ENCODE peak calls at places on chromosome 7, in five cellular contexts. T is uterus, X is endodermal cell, B is ovary, U is tibial nerve. N is an unnamed sample.

GRCh38 chr7:24917510-24918239 is 62.3 kb downstream of the OSBPL3 start:
- DNase-seq in T (no peak), X (no peak), B (no peak), U (no peak), N (no peak)

GRCh38 chr7:75650062-75650461 is 88.7 kb downstream of the HIP1 start:
- DNase-seq in T (no peak), X (peak; percentile 82), B (no peak), U (no peak), N (peak; percentile 70)

GRCh38 chr7:15972767-15973362 is 286.4 kb upstream of the MEOX2 start:
- DNase-seq in T (no peak), X (no peak), B (no peak), U (peak; percentile 56), N (peak; percentile 44)

GRCh38 chr7:74051629-74052410 is 23.8 kb downstream of the ELN start:
- DNase-seq in T (no peak), X (peak; percentile 89), B (no peak), U (no peak), N (peak; percentile 47)

GRCh38 chr7:19482628-19483027 is 226.2 kb downstream of the POLR1F start:
- DNase-seq in T (no peak), X (no peak), B (no peak), U (no peak), N (no peak)

GRCh38 chr7:45197461-45197860 is 39.9 kb downstream of the RAMP3 start:
- DNase-seq in T (no peak), X (no peak), B (no peak), U (no peak), N (no peak)

GRCh38 chr7:25675789-25676474 is 447.6 kb upstream of the NPVF start:
- DNase-seq in T (no peak), X (no peak), B (no peak), U (no peak), N (no peak)

GRCh38 chr7:19410096-19410495 is 264.9 kb upstream of the FERD3L start:
- DNase-seq in T (no peak), X (no peak), B (no peak), U (no peak), N (no peak)

GRCh38 chr7:46432666-46433065 is 511.6 kb upstream of the IGFBP3 start:
- DNase-seq in T (no peak), X (no peak), B (no peak), U (no peak), N (no peak)

GRCh38 chr7:71865169-71865568 is 547.0 kb downstream of the CALN1 start:
- DNase-seq in T (no peak), X (no peak), B (no peak), U (no peak), N (no peak)

GRCh38 chr7:129530881-129531391 is 28.6 kb downstream of the SMKR1 start:
- DNase-seq in T (no peak), X (no peak), B (no peak), U (no peak), N (no peak)

GRCh38 chr7:55778631-55779030 is 83.9 kb downstream of the SEPTIN14 start:
- DNase-seq in T (no peak), X (no peak), B (no peak), U (no peak), N (no peak)

GRCh38 chr7:32059289-32060045 is 10.7 kb downstream of the PDE1C start:
- DNase-seq in T (no peak), X (peak; percentile 55), B (no peak), U (no peak), N (no peak)

GRCh38 chr7:23404546-23405239 is 65.6 kb downstream of the IGF2BP3 start:
- DNase-seq in T (no peak), X (no peak), B (no peak), U (no peak), N (no peak)

GRCh38 chr7:30175171-30175570 is 40.4 kb downstream of the MTURN start:
- DNase-seq in T (no peak), X (no peak), B (no peak), U (no peak), N (no peak)

GRCh38 chr7:92448185-92448747 is 984 bp downstream of the GATAD1 start:
- DNase-seq in T (peak; percentile 30), X (peak; percentile 72), B (peak; percentile 39), U (peak; percentile 70), N (no peak)

GRCh38 chr7:22890773-22891172 is 68.1 kb upstream of the TOMM7 start:
- DNase-seq in T (no peak), X (no peak), B (no peak), U (no peak), N (no peak)

GRCh38 chr7:101303102-101303701 is 18.4 kb downstream of the IFT22 start:
- DNase-seq in T (no peak), X (peak; percentile 84), B (no peak), U (no peak), N (no peak)
- H3K4me3 ChIP-seq in T (no peak overlapping the region), X (no peak overlapping the region), B (no peak overlapping the region), U (no peak overlapping the region), N (no peak overlapping the region)

DNA sequence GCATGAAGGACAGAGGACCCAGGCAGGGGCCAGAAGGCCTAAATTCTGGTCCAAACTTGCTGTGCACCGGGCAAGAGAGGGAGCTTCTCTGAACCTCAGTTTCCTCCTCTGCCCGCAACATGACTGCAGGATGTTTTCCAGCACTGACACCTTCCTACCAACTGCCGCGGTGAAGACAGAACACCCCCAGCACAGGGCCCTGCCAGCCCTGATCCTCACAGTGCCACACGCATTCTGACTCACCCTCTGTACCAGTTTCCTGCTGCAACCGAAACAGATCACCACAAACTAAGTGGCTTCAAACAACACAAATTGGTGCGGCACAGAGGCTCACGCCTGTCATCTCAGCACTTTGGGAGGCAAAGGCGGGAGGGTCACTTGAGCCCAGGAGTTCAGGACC is 18.1 kb downstream of the MAD1L1 start:
- DNase-seq in T (no peak), X (no peak), B (no peak), U (no peak), N (no peak)
- H3K27me3 ChIP-seq in T (no peaks in the 10 kb centered on the region), X (no peaks in the 10 kb centered on the region), B (no peaks in the 10 kb centered on the region), U (no peaks in the 10 kb centered on the region), N (no peaks in the 10 kb centered on the region)

GRCh38 chr7:128108129-128108528 is 76.9 kb upstream of the LRRC4 start:
- DNase-seq in T (no peak), X (no peak), B (no peak), U (no peak), N (no peak)
- H3K4me3 ChIP-seq in T (no peak overlapping the region), X (no peak overlapping the region), B (no peak overlapping the region), U (no peak overlapping the region), N (no peak overlapping the region)

GRCh38 chr7:1666779-1667565 is 3.1 kb upstream of the ELFN1 start:
- DNase-seq in T (no peak), X (peak; percentile 68), B (no peak), U (no peak), N (peak; percentile 78)

GRCh38 chr7:1665721-1666250 is 4.3 kb upstream of the ELFN1 start:
- DNase-seq in T (no peak), X (peak; percentile 73), B (no peak), U (no peak), N (peak; percentile 78)

GRCh38 chr7:1664711-1665591 is 5.1 kb upstream of the ELFN1 start:
- DNase-seq in T (peak; percentile 63), X (peak; percentile 94), B (peak; percentile 34), U (peak; percentile 50), N (peak; percentile 69)

GRCh38 chr7:1667566-1668485 is 2.3 kb upstream of the ELFN1 start:
- DNase-seq in T (no peak), X (peak; percentile 79), B (no peak), U (no peak), N (peak; percentile 44)

DNA sequence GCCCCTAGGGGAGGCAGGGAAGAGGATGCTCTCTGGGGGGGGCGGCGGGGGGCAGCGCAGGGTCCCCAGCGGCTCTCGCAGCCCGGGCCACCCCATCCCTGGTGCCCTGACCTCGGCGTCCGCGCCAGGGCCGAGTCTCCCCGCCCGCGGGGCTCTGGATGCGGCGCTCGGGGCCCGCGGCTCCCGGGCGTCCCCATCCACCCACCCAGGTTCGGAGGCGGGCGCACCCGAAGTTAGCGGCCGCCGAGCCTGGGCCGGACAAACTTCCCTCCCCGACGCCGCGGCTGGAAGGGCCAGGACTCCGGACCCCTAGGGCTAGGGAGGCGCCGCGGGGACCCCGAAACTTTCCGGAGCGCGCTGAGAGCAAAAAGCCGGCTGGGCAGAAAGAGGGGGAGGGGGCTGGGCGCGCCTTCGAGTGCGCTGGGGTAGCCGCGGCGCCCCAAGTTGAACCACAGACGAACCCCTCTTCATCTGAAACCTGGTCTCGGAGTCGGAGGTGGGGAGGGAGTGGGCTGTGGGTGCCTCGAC is 3.8 kb upstream of the ELFN1 start:
- DNase-seq in T (no peak), X (peak; percentile 69), B (no peak), U (no peak), N (peak; percentile 75)
- H3K27me3 ChIP-seq in T (peaks cover 18% of the 10 kb centered on the region), X (peaks cover 82% of the 10 kb centered on the region), B (peaks cover 16% of the 10 kb centered on the region), U (peaks cover 9% of the 10 kb centered on the region), N (no peaks in the 10 kb centered on the region)

GRCh38 chr7:101923276-101923985 is 106.0 kb downstream of the CUX1 start:
- DNase-seq in T (peak; percentile 69), X (no peak), B (no peak), U (no peak), N (peak; percentile 44)

GRCh38 chr7:101922631-101923275 is 105.3 kb downstream of the CUX1 start:
- DNase-seq in T (no peak), X (no peak), B (no peak), U (no peak), N (peak; percentile 46)

GRCh38 chr7:101921061-101921460 is 103.6 kb downstream of the CUX1 start:
- DNase-seq in T (no peak), X (no peak), B (no peak), U (no peak), N (peak; percentile 47)

GRCh38 chr7:101926265-101926664 is 108.8 kb downstream of the CUX1 start:
- DNase-seq in T (no peak), X (no peak), B (no peak), U (no peak), N (peak; percentile 2)

GRCh38 chr7:101924171-101924570 is 106.7 kb downstream of the CUX1 start:
- DNase-seq in T (peak; percentile 54), X (no peak), B (no peak), U (no peak), N (peak; percentile 77)
- H3K4me3 ChIP-seq in T (no peak overlapping the region), X (no peak overlapping the region), B (no peak overlapping the region), U (no peak overlapping the region), N (no peak overlapping the region)

GRCh38 chr7:43114451-43114765 is 2.0 kb downstream of the HECW1 start:
- DNase-seq in T (no peak), X (no peak), B (no peak), U (no peak), N (no peak)

GRCh38 chr7:43113622-43114450 is 1.4 kb downstream of the HECW1 start:
- DNase-seq in T (no peak), X (peak; percentile 54), B (no peak), U (no peak), N (no peak)

GRCh38 chr7:43117025-43117424 is 4.6 kb downstream of the HECW1 start:
- DNase-seq in T (no peak), X (no peak), B (no peak), U (no peak), N (no peak)

GRCh38 chr7:43117842-43118241 is 5.4 kb downstream of the HECW1 start:
- DNase-seq in T (no peak), X (no peak), B (no peak), U (no peak), N (no peak)

DNA sequence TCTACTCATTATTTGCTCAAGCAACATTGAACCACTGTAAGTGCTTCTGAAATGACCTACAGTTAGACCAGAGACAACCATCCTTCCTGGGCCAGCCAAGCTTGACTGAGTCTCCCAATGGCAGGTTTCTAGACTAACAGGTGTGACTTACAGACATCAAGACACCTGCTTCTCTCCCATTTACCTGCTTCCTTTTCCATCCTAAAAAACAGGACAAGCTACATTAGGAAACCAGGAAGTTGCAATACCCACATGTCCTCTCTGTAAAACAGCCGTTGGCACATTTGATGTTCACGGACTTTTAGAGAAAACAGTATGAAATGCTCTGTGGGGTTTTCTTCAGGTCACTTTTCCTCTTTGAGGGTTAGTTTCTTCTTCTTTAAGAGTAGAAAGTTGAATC is 4.0 kb downstream of the HECW1 start:
- DNase-seq in T (no peak), X (no peak), B (no peak), U (no peak), N (no peak)
- H3K27me3 ChIP-seq in T (peaks cover 11% of the 10 kb centered on the region), X (peaks cover 41% of the 10 kb centered on the region), B (no peaks in the 10 kb centered on the region), U (no peaks in the 10 kb centered on the region), N (no peaks in the 10 kb centered on the region)

N was measured in aorta.